ENCODE peak calls at places on chromosomes 16 and 17, in ten cellular contexts. O, E, V, S, N, L, G, C, R and F are unnamed samples.

GRCh38 chr16:50299508-50300105 is 33.3 kb downstream of the ADCY7 start:
- DNase-seq in G (no peak), N (no peak), S (peak), L (no peak), O (peak), C (no peak), R (peak), E (peak), V (no peak), F (no peak)

GRCh38 chr16:88783391-88784073 is 1.5 kb downstream of the PIEZO1 start:
- DNase-seq in R (no peak), E (peak), L (no peak), O (no peak), C (no peak), V (peak), N (no peak), S (peak), G (peak), F (no peak)

GRCh38 chr16:85210423-85211169 is 98.3 kb upstream of the CIBAR2 start:
- DNase-seq in O (no peak), L (no peak), S (no peak), R (no peak), G (peak), N (peak), V (no peak), C (no peak), E (no peak), F (no peak)

GRCh38 chr17:27256225-27257030 is 37.5 kb upstream of the WSB1 start:
- DNase-seq in S (no peak), O (no peak), V (no peak), C (no peak), E (no peak), G (peak), N (peak), L (no peak), R (no peak), F (no peak)

GRCh38 chr16:68656771-68657170 is 11.7 kb downstream of the CDH3 start:
- DNase-seq in G (no peak), E (no peak), O (no peak), C (no peak), R (no peak), V (no peak), N (no peak), S (no peak), L (no peak), F (no peak)

GRCh38 chr17:7951143-7951792 is 19.3 kb downstream of the CNTROB start:
- DNase-seq in E (no peak), S (no peak), C (no peak), G (no peak), L (no peak), O (no peak), V (no peak), R (no peak), N (no peak), F (no peak)

GRCh38 chr16:78768723-78769122 is 669.3 kb downstream of the WWOX start:
- DNase-seq in G (no peak), N (no peak), R (no peak), C (no peak), L (no peak), S (no peak), V (no peak), O (no peak), E (no peak), F (no peak)

GRCh38 chr16:52068447-52069074 is 478.4 kb downstream of the TOX3 start:
- DNase-seq in S (no peak), N (no peak), C (no peak), R (peak), O (no peak), E (no peak), L (no peak), V (no peak), G (no peak), F (no peak)

GRCh38 chr17:16527298-16527697 is 35.3 kb upstream of the LRRC75A start:
- DNase-seq in N (no peak), S (no peak), O (no peak), L (no peak), G (no peak), C (no peak), E (no peak), R (no peak), V (no peak), F (peak)

GRCh38 chr17:48830840-48831548 is at the start of gene CALCOCO2:
- DNase-seq in V (peak), N (peak), C (peak), E (peak), G (peak), O (peak), S (peak), R (peak), L (peak), F (peak)
- TF ChIP-seq CTCF in V (peak), N (no peak), C (no peak), E (no peak), G (no peak), O (no peak), S (no peak), R (no peak), L (peak), F (no peak)

GRCh38 chr16:81061307-81061640 is 15.8 kb downstream of the C16orf46 start:
- DNase-seq in N (no peak), G (no peak), E (no peak), R (no peak), O (no peak), L (no peak), C (no peak), V (no peak), S (no peak), F (no peak)

GRCh38 chr16:81060576-81061306 is 16.3 kb downstream of the C16orf46 start:
- DNase-seq in L (no peak), E (no peak), S (no peak), R (no peak), V (no peak), C (no peak), G (no peak), O (no peak), N (no peak), F (no peak)

GRCh38 chr16:81067166-81067565 is 9.9 kb downstream of the C16orf46 start:
- DNase-seq in V (no peak), O (no peak), N (no peak), R (no peak), S (no peak), L (no peak), G (no peak), C (no peak), E (no peak), F (no peak)

GRCh38 chr16:81066700-81067099 is 10.3 kb downstream of the C16orf46 start:
- DNase-seq in V (no peak), L (no peak), N (no peak), S (no peak), C (no peak), G (no peak), O (no peak), E (no peak), R (no peak), F (no peak)

GRCh38 chr16:81061855-81062608 is 15.0 kb downstream of the C16orf46 start:
- DNase-seq in E (no peak), L (no peak), S (no peak), O (no peak), R (no peak), N (no peak), C (no peak), G (no peak), V (no peak), F (no peak)
- TF ChIP-seq CTCF in E (no peak), L (no peak), S (no peak), O (no peak), R (no peak), N (no peak), C (no peak), G (no peak), V (no peak), F (no peak)

GRCh38 chr17:47717261-47717697 is 15.8 kb upstream of the TBX21 start:
- DNase-seq in L (no peak), C (no peak), S (peak), N (no peak), G (no peak), E (no peak), O (no peak), V (no peak), R (no peak), F (no peak)
- TF ChIP-seq CTCF in L (peak), C (peak), S (peak), N (peak), G (peak), E (no peak), O (no peak), V (peak), R (peak), F (peak)

GRCh38 chr17:77140166-77140877 is 447 bp upstream of the SEC14L1 start:
- DNase-seq in C (peak), O (peak), N (peak), G (peak), E (peak), L (peak), V (peak), S (peak), R (peak), F (peak)
- TF ChIP-seq CTCF in C (peak), O (no peak), N (no peak), G (no peak), E (no peak), L (no peak), V (no peak), S (peak), R (peak), F (no peak)

GRCh38 chr16:23294260-23294659 is 7.8 kb upstream of the SCNN1B start:
- DNase-seq in N (no peak), R (no peak), C (no peak), O (no peak), G (no peak), E (no peak), L (no peak), S (no peak), V (no peak), F (no peak)

GRCh38 chr16:23301251-23302044 is 654 bp upstream of the SCNN1B start:
- DNase-seq in R (peak), L (no peak), G (no peak), V (no peak), E (no peak), O (no peak), C (no peak), S (no peak), N (no peak), F (no peak)

GRCh38 chr16:23298290-23298689 is 3.8 kb upstream of the SCNN1B start:
- DNase-seq in V (no peak), N (no peak), S (no peak), R (no peak), O (no peak), C (no peak), E (no peak), G (no peak), L (no peak), F (no peak)

GRCh38 chr16:23293016-23293415 is 9.1 kb upstream of the SCNN1B start:
- DNase-seq in E (no peak), S (no peak), N (no peak), C (no peak), V (no peak), G (no peak), R (no peak), L (no peak), O (no peak), F (no peak)

GRCh38 chr16:23296994-23297393 is 5.1 kb upstream of the SCNN1B start:
- DNase-seq in V (peak), G (no peak), S (no peak), R (peak), C (no peak), N (no peak), O (no peak), E (no peak), L (no peak), F (no peak)
- TF ChIP-seq CTCF in V (peak), G (no peak), S (peak), R (peak), C (no peak), N (no peak), O (no peak), E (no peak), L (peak), F (peak)

GRCh38 chr17:43983515-43984411 is 20.7 kb upstream of the NAGS start:
- DNase-seq in G (no peak), C (no peak), O (no peak), L (no peak), E (peak), S (no peak), N (no peak), V (no peak), R (peak), F (no peak)
- TF ChIP-seq CTCF in G (no peak), C (peak), O (no peak), L (no peak), E (peak), S (no peak), N (no peak), V (peak), R (peak), F (peak)

GRCh38 chr16:80441935-80442334 is 98.9 kb upstream of the DYNLRB2 start:
- DNase-seq in V (no peak), E (no peak), S (no peak), L (no peak), C (no peak), O (no peak), R (no peak), G (no peak), N (no peak), F (no peak)

GRCh38 chr16:80433617-80434016 is 107.2 kb upstream of the DYNLRB2 start:
- DNase-seq in S (no peak), C (no peak), L (no peak), V (no peak), R (no peak), E (no peak), N (peak), G (no peak), O (no peak), F (no peak)

GRCh38 chr16:80436510-80436909 is 104.3 kb upstream of the DYNLRB2 start:
- DNase-seq in O (no peak), S (no peak), L (no peak), G (no peak), N (no peak), C (no peak), R (no peak), V (no peak), E (no peak), F (no peak)

GRCh38 chr16:80440691-80441090 is 100.1 kb upstream of the DYNLRB2 start:
- DNase-seq in S (no peak), G (no peak), C (no peak), V (no peak), E (no peak), O (no peak), N (no peak), R (no peak), L (no peak), F (no peak)

GRCh38 chr16:80437707-80438106 is 103.1 kb upstream of the DYNLRB2 start:
- DNase-seq in V (no peak), C (no peak), S (no peak), N (no peak), G (no peak), R (peak), L (no peak), E (no peak), O (no peak), F (no peak)
- TF ChIP-seq CTCF in V (peak), C (no peak), S (no peak), N (no peak), G (no peak), R (peak), L (no peak), E (no peak), O (no peak), F (no peak)

GRCh38 chr17:47801176-47801765 is 20.3 kb downstream of the OSBPL7 start:
- DNase-seq in N (no peak), O (peak), L (no peak), C (no peak), G (no peak), S (no peak), R (no peak), E (no peak), V (no peak), F (no peak)

GRCh38 chr17:47801906-47802305 is 19.7 kb downstream of the OSBPL7 start:
- DNase-seq in G (no peak), O (no peak), N (no peak), R (no peak), S (no peak), C (no peak), V (no peak), E (no peak), L (no peak), F (no peak)

GRCh38 chr17:47803751-47804150 is 17.8 kb downstream of the OSBPL7 start:
- DNase-seq in R (no peak), E (no peak), S (no peak), G (no peak), V (no peak), C (no peak), O (peak), L (no peak), N (no peak), F (no peak)

GRCh38 chr17:47803201-47803600 is 18.4 kb downstream of the OSBPL7 start:
- DNase-seq in C (no peak), N (no peak), L (no peak), R (no peak), G (no peak), S (no peak), O (peak), V (no peak), E (no peak), F (no peak)

GRCh38 chr17:47802341-47803022 is 19.1 kb downstream of the OSBPL7 start:
- DNase-seq in V (peak), L (no peak), R (peak), G (peak), S (no peak), C (no peak), O (peak), E (no peak), N (peak), F (no peak)
- TF ChIP-seq CTCF in V (peak), L (peak), R (peak), G (peak), S (peak), C (peak), O (peak), E (peak), N (peak), F (peak)